ENCODE peak calls at places on chromosomes 5 and 9, in four cellular contexts. H is cardiac muscle cell, I is HCT116, D is tibial nerve. K is an unnamed sample.

GRCh38 chr5:120684213-120684612 is 220.1 kb downstream of the PRR16 start:
- DNase-seq in H (no peak), I (peak; percentile 8), D (no peak), K (no peak)

GRCh38 chr9:112121633-112122032 is 53.5 kb downstream of the SUSD1 start:
- DNase-seq in H (no peak), I (no peak), D (no peak), K (no peak)

GRCh38 chr5:1942158-1942557 is 59.4 kb upstream of the IRX4 start:
- DNase-seq in H (no peak), I (no peak), D (no peak), K (no peak)

GRCh38 chr5:112694853-112695709 is 42.6 kb upstream of the APC start:
- DNase-seq in H (no peak), I (no peak), D (no peak), K (no peak)

GRCh38 chr9:128072144-128073021 is 4.4 kb downstream of the SLC25A25 start:
- DNase-seq in H (peak; percentile 47), I (no peak), D (peak; percentile 96), K (peak; percentile 97)

GRCh38 chr5:125518169-125518568 is 771.7 kb upstream of the ZNF608 start:
- DNase-seq in H (no peak), I (no peak), D (no peak), K (no peak)

GRCh38 chr5:34494111-34494755 is 161.9 kb upstream of the RAI14 start:
- DNase-seq in H (no peak), I (no peak), D (no peak), K (no peak)

GRCh38 chr9:114592356-114592755 is 4.8 kb downstream of the ATP6V1G1 start:
- DNase-seq in H (no peak), I (no peak), D (no peak), K (no peak)

GRCh38 chr5:58871648-58872242 is 288.9 kb downstream of the RAB3C start:
- DNase-seq in H (peak; percentile 44), I (peak; percentile 28), D (peak; percentile 41), K (peak; percentile 31)

GRCh38 chr5:142191776-142192175 is 83.2 kb downstream of the NDFIP1 start:
- DNase-seq in H (no peak), I (no peak), D (no peak), K (peak; percentile 4)

GRCh38 chr5:176675676-176676360 is 28.5 kb downstream of the TSPAN17 start:
- DNase-seq in H (peak; percentile 57), I (peak; percentile 57), D (no peak), K (no peak)

GRCh38 chr9:129383415-129384088 is 205.5 kb upstream of the IER5L start:
- DNase-seq in H (peak; percentile 53), I (no peak), D (peak; percentile 72), K (peak; percentile 33)

GRCh38 chr9:124010665-124011321 is 775 bp upstream of the LHX2 start:
- DNase-seq in H (peak; percentile 63), I (no peak), D (no peak), K (no peak)
- H3K4me3 ChIP-seq in H (peak overlapping the region; percentile 33), I (no peak overlapping the region), D (peak overlapping the region; percentile 29), K (peak overlapping the region; percentile 31)

DNA sequence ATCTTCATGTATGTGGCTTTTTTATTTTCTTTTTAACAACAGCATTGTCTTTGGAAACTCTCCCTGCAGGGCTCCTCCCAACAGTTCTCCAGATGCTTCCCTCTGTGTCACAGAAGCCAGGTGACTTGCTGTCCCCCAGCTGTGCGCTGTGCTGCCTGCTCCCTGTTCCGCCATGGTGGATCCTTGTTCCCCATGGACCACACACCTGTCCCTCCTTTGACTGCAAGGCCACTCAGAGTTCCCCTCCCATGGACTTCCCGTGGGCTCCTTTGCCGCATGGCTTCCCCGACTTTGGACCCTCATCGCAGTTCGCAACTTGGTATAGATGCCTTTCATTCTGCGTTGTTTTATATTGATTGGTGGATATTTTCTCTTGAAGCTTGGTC is 18.6 kb downstream of the ANKRD33B start:
- DNase-seq in H (no peak), I (no peak), D (no peak), K (no peak)
- TF ChIP-seq CTCF in H (no peak), I (no peak), D (no peak), K (no peak)

GRCh38 chr5:169299651-169300467 is 1.1 kb downstream of the SLIT3 start:
- DNase-seq in H (peak; percentile 23), I (no peak), D (no peak), K (no peak)

GRCh38 chr5:169302046-169302445 is 1.1 kb upstream of the SLIT3 start:
- DNase-seq in H (no peak), I (no peak), D (no peak), K (no peak)

GRCh38 chr5:169302491-169303118 is 1.7 kb upstream of the SLIT3 start:
- DNase-seq in H (peak; percentile 85), I (peak; percentile 48), D (peak; percentile 73), K (peak; percentile 32)

GRCh38 chr5:169300468-169301385 is at the start of gene SLIT3:
- DNase-seq in H (peak; percentile 93), I (no peak), D (peak; percentile 40), K (no peak)

DNA sequence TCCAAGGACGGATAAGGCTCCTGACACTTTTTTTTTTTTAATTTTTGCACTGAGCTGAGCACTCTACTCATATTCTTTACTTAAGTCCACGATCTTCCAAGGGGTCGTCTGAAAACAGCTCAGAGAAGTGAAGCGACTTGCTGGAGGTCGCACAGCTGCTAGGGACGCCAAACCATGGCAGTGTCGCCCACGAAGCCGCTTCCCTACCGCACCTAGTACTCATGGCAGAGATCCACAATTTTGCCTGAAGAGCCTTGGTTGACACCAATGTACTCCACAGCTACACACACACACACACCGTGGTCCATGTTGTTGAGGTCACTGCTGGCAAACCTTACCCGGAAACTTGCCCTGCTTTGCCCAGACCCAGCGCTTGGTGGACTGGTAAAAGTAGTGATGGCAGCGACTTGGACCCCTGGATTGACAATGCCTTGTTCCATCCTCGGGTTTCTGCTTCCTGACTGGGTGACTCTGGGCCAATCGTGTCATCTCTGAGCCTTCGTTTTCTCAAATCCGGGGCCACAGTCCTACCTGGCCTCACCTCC is 519 bp upstream of the SLIT3 start:
- DNase-seq in H (no peak), I (no peak), D (no peak), K (no peak)
- H3K4me3 ChIP-seq in H (peak overlapping the region; percentile 89), I (no peak overlapping the region), D (no peak overlapping the region), K (no peak overlapping the region)

DNA sequence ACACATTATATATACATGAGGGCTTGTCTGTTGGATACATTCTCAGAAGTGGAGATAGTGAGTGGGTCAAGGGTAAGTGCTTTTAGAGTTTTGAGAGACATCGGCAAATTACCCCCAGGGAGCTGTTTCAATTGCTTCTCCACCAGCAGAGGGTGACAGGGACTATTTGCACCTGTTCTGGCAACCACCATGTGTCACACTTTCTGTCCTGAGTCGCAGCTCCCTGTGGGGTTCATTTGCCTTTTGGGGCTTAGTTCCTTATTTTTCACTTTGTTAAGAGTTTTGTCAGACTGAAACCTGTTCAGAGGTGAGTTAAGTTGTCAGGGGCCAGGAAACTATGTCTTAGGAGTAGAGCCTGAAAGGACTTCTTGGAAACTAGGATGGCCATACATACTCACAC is 20.1 kb upstream of the SLC36A1 start:
- DNase-seq in H (no peak), I (no peak), D (no peak), K (no peak)
- TF ChIP-seq CTCF in H (no peak), I (no peak), D (no peak), K (no peak)

GRCh38 chr5:129904667-129905466 is 602 bp downstream of the CHSY3 start:
- DNase-seq in H (peak; percentile 40), I (no peak), D (no peak), K (no peak)

GRCh38 chr5:129902806-129903205 is 1.5 kb upstream of the CHSY3 start:
- DNase-seq in H (no peak), I (no peak), D (no peak), K (no peak)

GRCh38 chr5:129905467-129906176 is 1.4 kb downstream of the CHSY3 start:
- DNase-seq in H (peak; percentile 34), I (no peak), D (peak; percentile 16), K (no peak)

GRCh38 chr5:129904102-129904666 is at the start of gene CHSY3:
- DNase-seq in H (peak; percentile 90), I (peak; percentile 46), D (peak; percentile 72), K (peak; percentile 13)

GRCh38 chr5:129903466-129904101 is 681 bp upstream of the CHSY3 start:
- DNase-seq in H (peak; percentile 31), I (no peak), D (peak; percentile 6), K (no peak)
- H3K4me3 ChIP-seq in H (peak overlapping the region; percentile 53), I (peak overlapping the region; percentile 49), D (peak overlapping the region; percentile 77), K (peak overlapping the region; percentile 41)

GRCh38 chr9:2493106-2493505 is 128.5 kb upstream of the VLDLR start:
- DNase-seq in H (no peak), I (no peak), D (no peak), K (no peak)
- TF ChIP-seq CTCF in H (no peak), I (no peak), D (no peak), K (no peak)

GRCh38 chr9:32782476-32783167 is 718 bp upstream of the TMEM215 start:
- DNase-seq in H (peak; percentile 7), I (no peak), D (no peak), K (no peak)
- H3K4me3 ChIP-seq in H (peak overlapping the region; percentile 23), I (no peak overlapping the region), D (peak overlapping the region; percentile 22), K (no peak overlapping the region)

K was measured in LNCaP clone FGC.